ENCODE peak calls at places on chromosomes 4 and X, in six cellular contexts. T is suprapubic skin, Q is cardiac fibroblast, K is endothelial cell, H is right lobe of liver, S is mesothelial cell of epicardium. Z is an unnamed sample.

GRCh38 chr4:8021796-8022195 is 82.1 kb upstream of the AFAP1 start:
- DNase-seq in T (no peak), Q (no peak), K (no peak), H (no peak), S (no peak), Z (no peak)

GRCh38 chr4:188986271-188986689 is 847.0 kb downstream of the TRIML1 start:
- DNase-seq in T (no peak), Q (no peak), K (no peak), H (no peak), S (no peak), Z (no peak)

GRCh38 chr4:149102765-149103164 is 660.6 kb upstream of the NR3C2 start:
- DNase-seq in T (no peak), Q (no peak), K (no peak), H (no peak), S (no peak), Z (no peak)

GRCh38 chr4:53866055-53866454 is 198.3 kb downstream of the CHIC2 start:
- DNase-seq in T (no peak), Q (no peak), K (no peak), H (no peak), S (no peak), Z (no peak)

GRCh38 chr4:175953960-175954521 is 111.6 kb upstream of the WDR17 start:
- DNase-seq in T (no peak), Q (no peak), K (no peak), H (no peak), S (no peak), Z (no peak)

GRCh38 chrX:70452143-70452733 is 7.6 kb downstream of the DLG3 start:
- DNase-seq in T (no peak), Q (peak; percentile 53), K (peak; percentile 54), H (peak; percentile 37), S (no peak), Z (no peak)

GRCh38 chr4:174912919-174913543 is 5.1 kb upstream of the ADAM29 start:
- DNase-seq in T (no peak), Q (no peak), K (no peak), H (no peak), S (no peak), Z (no peak)

GRCh38 chr4:146654976-146655761 is 16.5 kb downstream of the POU4F2 start:
- DNase-seq in T (no peak), Q (peak; percentile 34), K (peak; percentile 70), H (no peak), S (no peak), Z (no peak)

GRCh38 chr4:115332078-115332477 is 218.7 kb upstream of the NDST4 start:
- DNase-seq in T (no peak), Q (no peak), K (no peak), H (no peak), S (no peak), Z (no peak)

GRCh38 chrX:118350221-118350620 is 4.3 kb downstream of the WDR44 start:
- DNase-seq in T (no peak), Q (peak; percentile 37), K (no peak), H (no peak), S (no peak), Z (no peak)

GRCh38 chrX:30183554-30183953 is 31.8 kb upstream of the MAGEB2 start:
- DNase-seq in T (no peak), Q (no peak), K (no peak), H (no peak), S (no peak), Z (no peak)

GRCh38 chr4:139514382-139515059 is 41.5 kb downstream of the SETD7 start:
- DNase-seq in T (no peak), Q (no peak), K (no peak), H (no peak), S (no peak), Z (no peak)

GRCh38 chrX:94633237-94633636 is 959.2 kb downstream of the FAM133A start:
- DNase-seq in T (no peak), Q (no peak), K (no peak), H (no peak), S (no peak), Z (no peak)

DNA sequence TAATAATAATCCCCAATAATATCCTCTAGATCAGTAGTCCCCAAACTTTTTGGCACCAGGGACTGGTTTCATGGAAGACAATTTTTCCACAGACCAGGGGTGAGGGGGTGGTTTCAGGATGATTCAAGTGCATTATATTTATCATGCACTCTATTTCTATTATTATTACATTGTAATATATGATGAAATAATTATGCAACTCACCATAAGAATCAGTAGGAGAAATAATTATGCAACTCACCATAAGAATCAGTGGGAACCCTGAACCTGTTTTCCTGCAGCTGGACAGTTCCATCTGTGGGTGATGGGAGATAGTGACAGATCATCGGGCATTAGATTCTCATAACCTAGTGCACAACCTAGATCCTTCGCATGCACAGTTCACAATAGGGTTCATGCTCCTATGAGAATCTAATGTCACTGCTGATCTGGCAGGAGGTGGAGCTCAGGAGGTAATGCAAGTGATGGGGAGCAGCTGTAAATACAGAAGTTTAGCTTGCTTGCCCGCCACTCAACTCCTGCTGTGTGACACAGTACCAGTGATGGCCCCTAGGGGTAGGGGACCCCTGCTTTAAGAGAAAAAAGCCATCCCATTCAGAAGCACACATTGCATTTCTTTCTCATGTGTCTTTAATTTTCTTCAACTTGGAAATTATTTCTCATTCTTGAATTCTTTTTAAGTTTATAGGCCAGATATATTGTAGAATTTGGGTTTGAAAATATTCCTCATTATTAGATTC is 16.0 kb upstream of the SH3RF1 start:
- DNase-seq in T (no peak), Q (no peak), K (no peak), H (no peak), S (no peak), Z (no peak)
- TF ChIP-seq CTCF in T (no peak), Q (peak; percentile 8), K (peak; percentile 21), H (no peak), S (peak; percentile 32), Z (peak; percentile 48)

DNA sequence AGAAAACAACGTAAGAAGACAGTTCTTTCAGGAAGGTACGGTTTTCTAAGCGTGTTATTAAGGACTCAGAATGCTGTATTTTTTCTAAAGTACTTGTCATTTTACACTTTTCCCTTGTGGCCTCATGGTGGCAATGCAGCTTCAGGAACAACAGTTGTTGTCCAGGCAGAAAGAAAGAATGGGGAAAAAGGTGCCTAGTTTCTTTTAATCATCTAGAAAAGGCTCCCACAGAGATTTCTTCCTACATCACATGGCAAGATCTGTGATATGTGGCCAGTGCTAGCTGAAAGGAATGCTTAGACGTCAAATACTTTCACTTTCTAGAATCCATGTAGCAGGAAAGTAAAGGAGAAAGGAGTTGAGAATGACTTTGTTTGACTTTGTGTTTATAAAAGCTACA is 49.0 kb upstream of the TRAM1L1 start:
- DNase-seq in T (no peak), Q (peak; percentile 53), K (no peak), H (no peak), S (no peak), Z (peak; percentile 64)
- TF ChIP-seq CTCF in T (peak; percentile 14), Q (peak; percentile 31), K (peak; percentile 63), H (peak; percentile 46), S (peak; percentile 73), Z (peak; percentile 78)

GRCh38 chr4:23023121-23023520 is 330.4 kb downstream of the GBA3 start:
- DNase-seq in T (no peak), Q (no peak), K (no peak), H (no peak), S (no peak), Z (no peak)

GRCh38 chr4:23016981-23017380 is 324.2 kb downstream of the GBA3 start:
- DNase-seq in T (no peak), Q (no peak), K (no peak), H (no peak), S (no peak), Z (no peak)

GRCh38 chr4:23021040-23021439 is 328.3 kb downstream of the GBA3 start:
- DNase-seq in T (no peak), Q (no peak), K (no peak), H (no peak), S (no peak), Z (no peak)

GRCh38 chr4:23023666-23024065 is 330.9 kb downstream of the GBA3 start:
- DNase-seq in T (no peak), Q (no peak), K (no peak), H (no peak), S (no peak), Z (no peak)

GRCh38 chr4:23022032-23022431 is 329.3 kb downstream of the GBA3 start:
- DNase-seq in T (no peak), Q (peak; percentile 37), K (no peak), H (no peak), S (no peak), Z (no peak)
- TF ChIP-seq CTCF in T (no peak), Q (no peak), K (no peak), H (no peak), S (no peak), Z (no peak)

GRCh38 chr4:184400375-184400870 is 73.9 kb downstream of the IRF2 start:
- DNase-seq in T (no peak), Q (peak; percentile 94), K (no peak), H (peak; percentile 34), S (no peak), Z (no peak)
- TF ChIP-seq CTCF in T (no peak), Q (peak; percentile 48), K (no peak), H (peak; percentile 17), S (no peak), Z (no peak)

DNA sequence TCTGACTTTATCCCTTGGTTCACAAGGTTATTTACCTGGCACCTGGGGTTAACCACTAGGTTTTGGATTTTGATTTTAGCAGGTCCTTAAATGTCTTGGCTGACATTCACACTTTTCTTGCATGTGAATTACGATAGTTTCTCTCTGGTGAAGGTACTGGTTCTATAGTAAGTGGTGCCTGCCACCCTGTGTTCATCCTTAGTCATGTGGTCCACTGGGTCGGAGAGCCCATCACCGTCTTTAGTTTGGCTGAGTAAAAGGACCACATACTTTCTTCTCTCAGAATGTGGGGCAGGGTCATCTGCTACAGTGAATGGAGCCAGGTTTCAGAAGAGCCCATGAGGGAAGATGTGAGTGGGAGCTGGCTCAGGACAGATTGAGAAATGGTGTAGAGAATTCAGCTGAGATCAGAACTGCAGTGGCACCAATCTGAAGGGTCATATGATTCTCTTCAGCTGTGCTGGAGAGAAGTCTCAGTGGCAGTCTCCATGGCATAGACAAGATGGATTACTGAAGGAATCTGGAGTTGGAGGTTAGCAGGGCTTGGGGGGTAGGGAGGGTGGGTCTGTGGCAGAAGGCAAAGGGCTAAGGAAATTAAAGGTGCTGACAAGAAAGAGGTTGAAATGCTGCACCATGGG is 310.4 kb downstream of the GPAT3 start:
- DNase-seq in T (no peak), Q (no peak), K (no peak), H (no peak), S (no peak), Z (no peak)
- TF ChIP-seq CTCF in T (no peak), Q (no peak), K (no peak), H (no peak), S (no peak), Z (no peak)

GRCh38 chr4:156971623-156972369 is at the start of gene PDGFC:
- DNase-seq in T (peak; percentile 88), Q (peak; percentile 78), K (peak; percentile 85), H (peak; percentile 88), S (peak; percentile 52), Z (no peak)
- TF ChIP-seq CTCF in T (peak; percentile 56), Q (peak; percentile 38), K (peak; percentile 55), H (peak; percentile 43), S (peak; percentile 32), Z (no peak)

Z was measured in DND-41.